ENCODE peak calls at places on chromosomes 7 and 10, in six cellular contexts. One of them, this sample, is unnamed.

GRCh38 chr10:43822509-43823236 is 174.0 kb upstream of the ZNF32 start:
- DNase-seq in GM12878: no peak
- DNase-seq in K562: no peak
- DNase-seq in H1: no peak
- DNase-seq in GM12892: no peak
- DNase-seq in HepG2: no peak
- DNase-seq in this sample: no peak

GRCh38 chr10:97238855-97239254 is 53.1 kb upstream of the SLIT1 start:
- DNase-seq in GM12878: no peak
- DNase-seq in K562: no peak
- DNase-seq in H1: no peak
- DNase-seq in GM12892: no peak
- DNase-seq in HepG2: no peak
- DNase-seq in this sample: no peak

GRCh38 chr10:30591249-30591670 is 38.3 kb downstream of the LYZL2 start:
- DNase-seq in GM12878: no peak
- DNase-seq in K562: peak; percentile 67
- DNase-seq in H1: no peak
- DNase-seq in GM12892: no peak
- DNase-seq in HepG2: peak; percentile 65
- DNase-seq in this sample: no peak

GRCh38 chr10:15863733-15864132 is 3.4 kb upstream of the MINDY3 start:
- DNase-seq in GM12878: no peak
- DNase-seq in K562: no peak
- DNase-seq in H1: no peak
- DNase-seq in GM12892: no peak
- DNase-seq in HepG2: no peak
- DNase-seq in this sample: no peak

GRCh38 chr7:50657341-50657873 is 92.2 kb upstream of the DDC start:
- DNase-seq in GM12878: no peak
- DNase-seq in K562: no peak
- DNase-seq in H1: no peak
- DNase-seq in GM12892: no peak
- DNase-seq in HepG2: no peak
- DNase-seq in this sample: no peak

GRCh38 chr7:54796150-54796549 is 37.1 kb upstream of the SEC61G start:
- DNase-seq in GM12878: no peak
- DNase-seq in K562: no peak
- DNase-seq in H1: no peak
- DNase-seq in GM12892: no peak
- DNase-seq in HepG2: no peak
- DNase-seq in this sample: no peak

GRCh38 chr10:63554666-63555065 is 33.5 kb downstream of the REEP3 start:
- DNase-seq in GM12878: peak; percentile 19
- DNase-seq in K562: no peak
- DNase-seq in H1: no peak
- DNase-seq in GM12892: peak; percentile 13
- DNase-seq in HepG2: no peak
- DNase-seq in this sample: peak; percentile 21

GRCh38 chr7:25832456-25832855 is 319.5 kb upstream of the NFE2L3 start:
- DNase-seq in GM12878: no peak
- DNase-seq in K562: no peak
- DNase-seq in H1: no peak
- DNase-seq in GM12892: no peak
- DNase-seq in HepG2: peak; percentile 77
- DNase-seq in this sample: no peak

GRCh38 chr10:59285848-59286247 is 76.5 kb downstream of the FAM13C start:
- DNase-seq in GM12878: no peak
- DNase-seq in K562: no peak
- DNase-seq in H1: no peak
- DNase-seq in GM12892: no peak
- DNase-seq in HepG2: no peak
- DNase-seq in this sample: no peak

GRCh38 chr7:16702433-16702832 is 51.1 kb upstream of the TSPAN13 start:
- DNase-seq in GM12878: no peak
- DNase-seq in K562: no peak
- DNase-seq in H1: no peak
- DNase-seq in GM12892: no peak
- DNase-seq in HepG2: peak; percentile 5
- DNase-seq in this sample: no peak

GRCh38 chr7:155845226-155845625 is 33.0 kb upstream of the SHH start:
- DNase-seq in GM12878: no peak
- DNase-seq in K562: no peak
- DNase-seq in H1: no peak
- DNase-seq in GM12892: no peak
- DNase-seq in HepG2: no peak
- DNase-seq in this sample: no peak

GRCh38 chr7:155846936-155847335 is 34.7 kb upstream of the SHH start:
- DNase-seq in GM12878: no peak
- DNase-seq in K562: no peak
- DNase-seq in H1: no peak
- DNase-seq in GM12892: no peak
- DNase-seq in HepG2: no peak
- DNase-seq in this sample: no peak

GRCh38 chr7:155844526-155844925 is 32.3 kb upstream of the SHH start:
- DNase-seq in GM12878: no peak
- DNase-seq in K562: no peak
- DNase-seq in H1: no peak
- DNase-seq in GM12892: no peak
- DNase-seq in HepG2: no peak
- DNase-seq in this sample: no peak

GRCh38 chr7:155847821-155848435 is 35.7 kb upstream of the SHH start:
- DNase-seq in GM12878: no peak
- DNase-seq in K562: no peak
- DNase-seq in H1: no peak
- DNase-seq in GM12892: no peak
- DNase-seq in HepG2: no peak
- DNase-seq in this sample: no peak

DNA sequence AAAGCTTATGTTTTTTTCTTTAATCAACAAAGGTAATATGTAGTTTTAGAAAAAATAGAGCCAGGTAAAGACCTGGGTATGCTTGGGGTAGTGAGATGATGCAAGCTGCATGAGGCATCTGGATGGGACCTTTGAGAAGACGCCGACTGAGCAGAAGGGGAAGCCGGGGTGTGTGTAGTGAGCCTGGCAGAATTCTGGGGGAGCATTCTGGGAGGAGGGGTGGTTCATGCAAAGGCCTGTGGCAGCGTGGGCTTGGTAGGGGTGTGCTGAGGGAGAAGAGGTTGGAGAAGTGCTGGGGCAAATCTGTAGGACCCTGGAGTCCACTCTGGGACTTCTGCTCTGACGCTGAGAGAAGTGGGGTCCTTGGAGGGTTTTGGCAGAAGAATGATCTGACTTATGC is 33.9 kb upstream of the SHH start:
- DNase-seq in GM12878: no peak
- DNase-seq in K562: no peak
- DNase-seq in H1: no peak
- DNase-seq in GM12892: no peak
- DNase-seq in HepG2: no peak
- DNase-seq in this sample: no peak
- TF ChIP-seq TAF1 in GM12878: no peak
- TF ChIP-seq TAF1 in K562: no peak
- TF ChIP-seq TAF1 in H1: no peak
- TF ChIP-seq TAF1 in GM12892: no peak
- TF ChIP-seq TAF1 in HepG2: no peak
- TF ChIP-seq TAF1 in this sample: no peak

GRCh38 chr10:50927522-50928189 is 42.2 kb upstream of the A1CF start:
- DNase-seq in GM12878: no peak
- DNase-seq in K562: no peak
- DNase-seq in H1: no peak
- DNase-seq in GM12892: no peak
- DNase-seq in HepG2: no peak
- DNase-seq in this sample: no peak

GRCh38 chr10:50932113-50932512 is 46.7 kb upstream of the A1CF start:
- DNase-seq in GM12878: no peak
- DNase-seq in K562: no peak
- DNase-seq in H1: no peak
- DNase-seq in GM12892: no peak
- DNase-seq in HepG2: no peak
- DNase-seq in this sample: no peak

GRCh38 chr10:50928190-50928552 is 42.7 kb upstream of the A1CF start:
- DNase-seq in GM12878: no peak
- DNase-seq in K562: no peak
- DNase-seq in H1: no peak
- DNase-seq in GM12892: no peak
- DNase-seq in HepG2: no peak
- DNase-seq in this sample: no peak

GRCh38 chr10:50929670-50930069 is 44.2 kb upstream of the A1CF start:
- DNase-seq in GM12878: no peak
- DNase-seq in K562: no peak
- DNase-seq in H1: no peak
- DNase-seq in GM12892: no peak
- DNase-seq in HepG2: no peak
- DNase-seq in this sample: no peak
- TF ChIP-seq POLR2A in GM12878: no peak
- TF ChIP-seq POLR2A in K562: no peak
- TF ChIP-seq POLR2A in H1: no peak
- TF ChIP-seq POLR2A in GM12892: no peak
- TF ChIP-seq POLR2A in HepG2: no peak
- TF ChIP-seq POLR2A in this sample: no peak

DNA sequence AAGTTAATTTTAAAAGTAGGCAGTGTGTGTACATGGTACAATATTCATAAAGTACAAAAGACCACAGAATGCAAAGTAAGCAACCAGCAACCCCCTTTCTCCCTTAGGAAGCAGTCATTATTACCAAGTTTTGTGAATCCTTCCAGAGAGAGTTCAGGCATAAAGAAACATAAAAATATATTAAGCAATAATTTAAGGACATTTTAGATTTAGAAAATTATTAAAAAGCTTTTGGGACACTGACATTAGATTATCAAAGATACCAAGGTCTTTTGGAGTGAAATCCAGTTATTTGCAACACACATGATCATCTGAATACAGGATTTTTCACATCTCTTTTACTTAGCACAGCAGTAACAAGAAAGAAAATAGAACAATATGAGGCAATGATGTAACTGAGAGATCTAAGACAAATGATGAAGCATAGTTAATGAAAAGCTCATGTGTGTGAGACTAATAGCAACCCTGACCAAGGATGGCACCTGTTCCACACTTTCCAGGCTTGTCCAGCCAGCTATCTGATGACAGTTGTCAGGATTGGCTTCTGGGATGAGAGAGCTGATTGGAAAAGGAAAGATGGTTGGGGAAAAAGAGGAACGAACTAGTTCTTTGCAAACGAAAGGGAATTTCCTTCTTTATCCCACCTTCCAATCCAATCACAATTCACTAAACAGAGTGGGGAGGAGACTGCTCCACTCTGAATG is 115.5 kb upstream of the LAMB4 start:
- DNase-seq in GM12878: no peak
- DNase-seq in K562: no peak
- DNase-seq in H1: no peak
- DNase-seq in GM12892: no peak
- DNase-seq in HepG2: no peak
- DNase-seq in this sample: no peak
- TF ChIP-seq TAF1 in GM12878: no peak
- TF ChIP-seq TAF1 in K562: no peak
- TF ChIP-seq TAF1 in H1: no peak
- TF ChIP-seq TAF1 in GM12892: no peak
- TF ChIP-seq TAF1 in HepG2: no peak
- TF ChIP-seq TAF1 in this sample: no peak

GRCh38 chr10:91162495-91163268 is 57.8 kb upstream of the PCGF5 start:
- DNase-seq in GM12878: no peak
- DNase-seq in K562: peak; percentile 77
- DNase-seq in H1: peak; percentile 59
- DNase-seq in GM12892: peak; percentile 46
- DNase-seq in HepG2: peak; percentile 46
- DNase-seq in this sample: peak; percentile 47
- TF ChIP-seq POLR2A in GM12878: peak; percentile 38
- TF ChIP-seq POLR2A in K562: no peak
- TF ChIP-seq POLR2A in H1: no peak
- TF ChIP-seq POLR2A in GM12892: no peak
- TF ChIP-seq POLR2A in HepG2: peak; percentile 27
- TF ChIP-seq POLR2A in this sample: no peak

GRCh38 chr10:127989481-127989964 is 82.6 kb downstream of the PTPRE start:
- DNase-seq in GM12878: no peak
- DNase-seq in K562: no peak
- DNase-seq in H1: no peak
- DNase-seq in GM12892: no peak
- DNase-seq in HepG2: no peak
- DNase-seq in this sample: no peak
- TF ChIP-seq TAF1 in GM12878: no peak
- TF ChIP-seq TAF1 in K562: no peak
- TF ChIP-seq TAF1 in H1: no peak
- TF ChIP-seq TAF1 in GM12892: no peak
- TF ChIP-seq TAF1 in HepG2: no peak
- TF ChIP-seq TAF1 in this sample: no peak

GRCh38 chr7:135562720-135563119 is 5.0 kb downstream of the NUP205 start:
- DNase-seq in GM12878: no peak
- DNase-seq in K562: no peak
- DNase-seq in H1: peak; percentile 54
- DNase-seq in GM12892: no peak
- DNase-seq in HepG2: no peak
- DNase-seq in this sample: no peak

GRCh38 chr7:135552148-135552547 is 5.6 kb upstream of the NUP205 start:
- DNase-seq in GM12878: no peak
- DNase-seq in K562: no peak
- DNase-seq in H1: no peak
- DNase-seq in GM12892: no peak
- DNase-seq in HepG2: peak; percentile 27
- DNase-seq in this sample: no peak

GRCh38 chr7:135558337-135558767 is 635 bp downstream of the NUP205 start:
- DNase-seq in GM12878: peak; percentile 62
- DNase-seq in K562: peak; percentile 80
- DNase-seq in H1: peak; percentile 57
- DNase-seq in GM12892: peak; percentile 52
- DNase-seq in HepG2: peak; percentile 71
- DNase-seq in this sample: peak; percentile 52

GRCh38 chr7:135558881-135559280 is 1.2 kb downstream of the NUP205 start:
- DNase-seq in GM12878: no peak
- DNase-seq in K562: no peak
- DNase-seq in H1: no peak
- DNase-seq in GM12892: no peak
- DNase-seq in HepG2: no peak
- DNase-seq in this sample: no peak

GRCh38 chr7:135557455-135558336 is at the start of gene NUP205:
- DNase-seq in GM12878: peak; percentile 85
- DNase-seq in K562: peak; percentile 84
- DNase-seq in H1: peak; percentile 91
- DNase-seq in GM12892: peak; percentile 57
- DNase-seq in HepG2: peak; percentile 79
- DNase-seq in this sample: peak; percentile 54
- TF ChIP-seq POLR2A in GM12878: peak; percentile 91
- TF ChIP-seq POLR2A in K562: peak; percentile 99
- TF ChIP-seq POLR2A in H1: peak; percentile 97
- TF ChIP-seq POLR2A in GM12892: peak; percentile 91
- TF ChIP-seq POLR2A in HepG2: peak; percentile 92
- TF ChIP-seq POLR2A in this sample: peak; percentile 93

DNA sequence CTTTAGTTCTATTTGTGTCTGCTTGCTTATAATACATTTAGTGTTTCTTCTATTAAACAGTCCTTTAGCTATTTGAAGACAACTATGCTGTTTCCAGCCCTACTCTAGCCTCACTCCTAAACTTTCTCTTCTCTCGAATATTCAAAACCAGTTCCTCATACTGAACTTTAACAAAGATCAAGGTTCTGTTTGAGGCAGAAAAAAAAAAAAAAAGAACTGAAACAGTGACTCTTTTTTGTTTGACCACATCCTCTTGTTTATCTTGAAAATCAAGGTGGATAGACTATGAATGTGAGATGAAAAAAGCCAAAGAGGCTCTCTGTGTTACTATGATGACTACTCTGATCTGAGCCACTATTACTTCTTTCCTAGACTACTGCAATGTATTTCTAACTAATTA is 154.3 kb downstream of the ZNF365 start:
- DNase-seq in GM12878: peak; percentile 79
- DNase-seq in K562: no peak
- DNase-seq in H1: no peak
- DNase-seq in GM12892: peak; percentile 9
- DNase-seq in HepG2: no peak
- DNase-seq in this sample: peak; percentile 32
- TF ChIP-seq TAF1 in GM12878: no peak
- TF ChIP-seq TAF1 in K562: no peak
- TF ChIP-seq TAF1 in H1: no peak
- TF ChIP-seq TAF1 in GM12892: no peak
- TF ChIP-seq TAF1 in HepG2: no peak
- TF ChIP-seq TAF1 in this sample: no peak